ENCODE peak calls at places on chromosome 10, in ten cellular contexts. L is fibroblast of the conjunctiva; G is heart left ventricle; Z is EH; Y is GM13976; I is H7; E is pancreas; F is stimulated activated CD8-positive, alpha-beta memory T cell treated with anti-CD3 and anti-CD28 coated beads, Interleukin-15, amount 100 ng/mL, for 24 hours; C is DMS53; M is hypothalamus. W is an unnamed sample.

GRCh38 chr10:61869772-61870520 is 31.6 kb upstream of the ARID5B start:
- DNase-seq in L (no peak), C (no peak), F (no peak), Z (peak), G (no peak), Y (no peak), I (no peak), M (no peak), E (no peak), W (peak)

GRCh38 chr10:61313460-61313859 is 139.7 kb downstream of the TMEM26 start:
- DNase-seq in M (no peak), E (no peak), I (no peak), Z (peak), G (no peak), Y (no peak), F (no peak), C (no peak), L (no peak), W (no peak)

GRCh38 chr10:125086716-125087115 is 73.6 kb downstream of the CTBP2 start:
- DNase-seq in Y (no peak), L (no peak), M (no peak), E (no peak), I (no peak), F (no peak), Z (no peak), C (no peak), G (no peak), W (no peak)

GRCh38 chr10:3471927-3472704 is 299.5 kb upstream of the PITRM1 start:
- DNase-seq in Y (no peak), G (no peak), C (peak), Z (peak), F (no peak), L (no peak), E (no peak), I (no peak), M (peak), W (no peak)

GRCh38 chr10:91672021-91672608 is 39.2 kb upstream of the PPP1R3C start:
- DNase-seq in I (no peak), E (no peak), G (no peak), C (peak), Y (no peak), F (no peak), M (no peak), L (peak), Z (peak), W (peak)

GRCh38 chr10:86168256-86168655 is 198.3 kb downstream of the GRID1 start:
- DNase-seq in Z (no peak), G (no peak), M (no peak), I (no peak), F (no peak), E (no peak), L (no peak), C (no peak), Y (no peak), W (no peak)

GRCh38 chr10:97771913-97772823 is at the start of gene SFRP5:
- DNase-seq in Y (no peak), I (peak), M (no peak), E (peak), Z (no peak), F (no peak), C (no peak), G (peak), L (no peak), W (no peak)

GRCh38 chr10:28302012-28302667 is 724 bp downstream of the MPP7 start:
- DNase-seq in I (peak), G (no peak), F (no peak), E (no peak), M (no peak), C (peak), Z (no peak), L (no peak), Y (no peak), W (no peak)

GRCh38 chr10:93077860-93078337 is 4.2 kb downstream of the CYP26A1 start:
- DNase-seq in Z (no peak), M (no peak), L (no peak), F (no peak), E (no peak), G (no peak), I (no peak), Y (no peak), C (no peak), W (no peak)

GRCh38 chr10:21002097-21002878 is 105.2 kb upstream of the NEBL start:
- DNase-seq in F (no peak), L (peak), I (no peak), G (no peak), Z (no peak), M (no peak), C (no peak), Y (no peak), E (no peak), W (no peak)

GRCh38 chr10:112966191-112966855 is 16.3 kb downstream of the TCF7L2 start:
- DNase-seq in C (no peak), Z (no peak), I (no peak), E (no peak), L (no peak), F (no peak), G (no peak), Y (no peak), M (no peak), W (no peak)

GRCh38 chr10:123427386-123427785 is 238.8 kb upstream of the GPR26 start:
- DNase-seq in I (no peak), L (no peak), C (no peak), Y (no peak), F (no peak), E (no peak), M (no peak), G (no peak), Z (no peak), W (no peak)

GRCh38 chr10:71590786-71591350 is 128.7 kb downstream of the C10orf105 start:
- DNase-seq in C (no peak), F (no peak), E (no peak), Y (no peak), G (no peak), I (no peak), M (no peak), L (no peak), Z (no peak), W (no peak)

GRCh38 chr10:58237014-58237830 is 30.5 kb downstream of the IPMK start:
- DNase-seq in I (no peak), L (peak), Z (peak), E (no peak), M (no peak), G (no peak), F (no peak), C (peak), Y (no peak), W (peak)

GRCh38 chr10:3132036-3133025 is 40.3 kb downstream of the PITRM1 start:
- DNase-seq in F (no peak), Y (no peak), C (peak), G (no peak), Z (peak), M (no peak), L (no peak), I (no peak), E (no peak), W (no peak)

GRCh38 chr10:132156382-132156781 is 30.4 kb upstream of the DPYSL4 start:
- DNase-seq in Y (no peak), E (no peak), Z (no peak), G (no peak), C (no peak), L (no peak), F (no peak), I (no peak), M (no peak), W (no peak)

GRCh38 chr10:99921948-99922347 is 87.8 kb downstream of the DNMBP start:
- DNase-seq in I (no peak), M (no peak), F (no peak), C (no peak), L (no peak), E (no peak), G (no peak), Z (peak), Y (no peak), W (no peak)

GRCh38 chr10:43370671-43371215 is 693 bp upstream of the FXYD4 start:
- DNase-seq in C (no peak), E (no peak), Z (no peak), I (no peak), L (no peak), F (no peak), G (no peak), M (no peak), Y (no peak), W (no peak)

GRCh38 chr10:31118561-31118960 is 86.9 kb upstream of the ZNF438 start:
- DNase-seq in G (no peak), E (no peak), C (no peak), I (no peak), L (no peak), Y (no peak), Z (peak), M (no peak), F (no peak), W (no peak)

GRCh38 chr10:34305189-34305588 is 509.9 kb downstream of the PARD3 start:
- DNase-seq in Y (peak), M (no peak), C (peak), Z (no peak), E (no peak), F (no peak), I (peak), G (no peak), L (no peak), W (no peak)

GRCh38 chr10:6062101-6062771 is at the start of gene IL2RA:
- DNase-seq in Y (no peak), I (no peak), C (no peak), L (no peak), G (no peak), E (no peak), M (no peak), Z (no peak), F (peak), W (no peak)

GRCh38 chr10:61179734-61180133 is 235.7 kb upstream of the RHOBTB1 start:
- DNase-seq in M (no peak), Z (no peak), C (no peak), F (no peak), G (no peak), E (no peak), Y (no peak), L (no peak), I (no peak), W (no peak)

GRCh38 chr10:4730998-4731397 is 95.0 kb upstream of the AKR1E2 start:
- DNase-seq in Y (no peak), C (no peak), F (no peak), Z (no peak), I (no peak), L (no peak), M (no peak), E (no peak), G (no peak), W (no peak)

GRCh38 chr10:115950320-115950719 is 322.7 kb downstream of the GFRA1 start:
- DNase-seq in F (no peak), L (no peak), Y (no peak), C (no peak), Z (peak), E (no peak), I (no peak), M (no peak), G (no peak), W (no peak)

GRCh38 chr10:47379445-47379785 is 4.7 kb downstream of the ZNF488 start:
- DNase-seq in E (no peak), F (no peak), M (no peak), G (no peak), Z (no peak), Y (peak), L (no peak), I (peak), C (no peak), W (no peak)

GRCh38 chr10:112429654-112430230 is 17.0 kb downstream of the ZDHHC6 start:
- DNase-seq in L (no peak), C (no peak), Z (no peak), Y (no peak), F (no peak), G (no peak), E (no peak), M (no peak), I (no peak), W (no peak)

GRCh38 chr10:110226926-110227641 is 19.7 kb downstream of the MXI1 start:
- DNase-seq in Y (peak), C (peak), F (peak), Z (peak), L (no peak), M (peak), E (peak), G (peak), I (peak), W (no peak)

GRCh38 chr10:132309879-132310591 is 2.3 kb upstream of the STK32C start:
- DNase-seq in I (no peak), Z (no peak), C (no peak), M (no peak), G (peak), E (no peak), Y (no peak), L (no peak), F (no peak), W (no peak)

GRCh38 chr10:7792541-7792940 is 4.6 kb downstream of the ATP5F1C start:
- DNase-seq in M (no peak), C (no peak), Y (no peak), F (no peak), E (no peak), Z (no peak), G (no peak), I (no peak), L (no peak), W (no peak)

GRCh38 chr10:119981826-119982225 is 89.3 kb downstream of the SEC23IP start:
- DNase-seq in G (no peak), M (no peak), I (no peak), Z (no peak), E (no peak), C (peak), L (no peak), F (no peak), Y (no peak), W (no peak)

GRCh38 chr10:3503299-3503698 is 281.7 kb downstream of the KLF6 start:
- DNase-seq in G (no peak), M (no peak), L (no peak), E (no peak), C (no peak), I (no peak), Y (no peak), Z (no peak), F (no peak), W (no peak)

GRCh38 chr10:97755718-97756117 is 16.1 kb downstream of the SFRP5 start:
- DNase-seq in C (no peak), G (no peak), F (no peak), M (no peak), Y (no peak), E (no peak), I (no peak), L (no peak), Z (no peak), W (no peak)

GRCh38 chr10:103145860-103146466 is 47.1 kb downstream of the NT5C2 start:
- DNase-seq in Z (peak), C (no peak), I (no peak), F (no peak), G (peak), M (no peak), L (peak), E (peak), Y (no peak), W (no peak)

GRCh38 chr10:74437822-74438221 is 286.8 kb downstream of the ADK start:
- DNase-seq in M (no peak), F (no peak), Y (no peak), I (no peak), E (no peak), L (no peak), G (no peak), Z (peak), C (peak), W (peak)

GRCh38 chr10:61140765-61141392 is 196.9 kb upstream of the RHOBTB1 start:
- DNase-seq in F (no peak), C (peak), Y (no peak), I (no peak), Z (peak), E (peak), M (no peak), G (no peak), L (peak), W (peak)

GRCh38 chr10:25753776-25754175 is 180.3 kb upstream of the MYO3A start:
- DNase-seq in E (no peak), F (no peak), M (no peak), I (peak), C (no peak), L (no peak), Y (no peak), Z (no peak), G (no peak), W (no peak)

W was measured in HTR-8/SVneo.